ENCODE peak calls at places on chromosomes 6 and 20, in seven cellular contexts. O is H9, N is neuronal stem cell, R is mesendoderm, P is mesenchymal stem cell, Q is IMR-90, L is trophoblast cell. Y is an unnamed sample. For H3K79me1, the result is how much of the 10 kb centered on the place peaks cover.

GRCh38 chr20:33672426-33673114 is 1.7 kb downstream of the NECAB3 start:
- DNase-seq in O (no peak), L (no peak), N (no peak), Q (no peak), R (no peak), P (peak), Y (no peak)

GRCh38 chr6:87789198-87789899 is 87.3 kb upstream of the AKIRIN2 start:
- DNase-seq in Q (peak), N (no peak), P (peak), R (peak), L (peak), O (no peak), Y (no peak)

GRCh38 chr20:59077705-59078104 is 35.1 kb upstream of the PRELID3B start:
- DNase-seq in L (no peak), O (no peak), P (no peak), R (no peak), N (no peak), Q (no peak), Y (no peak)

GRCh38 chr20:23178806-23179205 is 92.7 kb upstream of the CD93 start:
- DNase-seq in P (peak), L (no peak), R (peak), Q (no peak), N (no peak), O (no peak), Y (no peak)

GRCh38 chr6:1286972-1287600 is 24.8 kb upstream of the FOXQ1 start:
- DNase-seq in N (no peak), R (no peak), P (peak), Q (peak), O (no peak), L (peak), Y (no peak)

GRCh38 chr6:20464847-20465246 is 63.2 kb downstream of the E2F3 start:
- DNase-seq in Q (no peak), P (no peak), O (no peak), L (no peak), N (no peak), R (no peak), Y (no peak)

GRCh38 chr20:59305898-59306640 is 5.7 kb downstream of the EDN3 start:
- DNase-seq in Q (no peak), L (no peak), O (no peak), N (no peak), R (no peak), P (no peak), Y (no peak)

GRCh38 chr6:35064508-35065440 is 76.4 kb downstream of the TCP11 start:
- DNase-seq in R (peak), Q (no peak), P (no peak), L (no peak), O (peak), N (no peak), Y (no peak)

GRCh38 chr6:75376347-75377024 is 91.9 kb upstream of the TMEM30A start:
- DNase-seq in N (no peak), Q (peak), P (peak), O (no peak), R (peak), L (peak), Y (no peak)

GRCh38 chr6:125293587-125293986 is 8.2 kb downstream of the HDDC2 start:
- DNase-seq in N (no peak), L (no peak), Q (no peak), R (no peak), O (no peak), P (no peak), Y (no peak)

DNA sequence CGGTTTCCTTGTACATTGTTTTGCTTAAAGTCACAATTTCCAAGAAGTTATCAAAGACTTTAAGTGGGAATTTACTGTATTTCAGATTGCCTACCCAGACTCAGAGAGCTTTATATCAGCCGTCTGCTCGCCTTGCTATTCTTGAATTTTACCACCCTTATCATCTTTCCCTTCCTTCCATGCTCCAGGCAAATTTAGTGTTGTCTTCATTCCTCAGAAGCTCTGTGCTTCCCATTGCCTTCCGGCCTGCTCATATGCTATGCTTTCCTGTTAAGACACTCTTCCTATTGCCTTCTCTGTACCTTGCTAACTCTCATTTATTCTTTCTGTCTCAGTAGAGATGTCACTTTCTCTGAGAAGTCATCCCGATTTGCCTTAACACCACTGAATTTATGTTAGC is 52.1 kb downstream of the CD2AP start:
- DNase-seq in L (peak), N (no peak), O (no peak), Q (no peak), P (no peak), R (peak), Y (no peak)
- H3K79me1 ChIP-seq in L (under half), N (under half), O (under half), Q (under half), P (under half), R (under half), Y (under half)

DNA sequence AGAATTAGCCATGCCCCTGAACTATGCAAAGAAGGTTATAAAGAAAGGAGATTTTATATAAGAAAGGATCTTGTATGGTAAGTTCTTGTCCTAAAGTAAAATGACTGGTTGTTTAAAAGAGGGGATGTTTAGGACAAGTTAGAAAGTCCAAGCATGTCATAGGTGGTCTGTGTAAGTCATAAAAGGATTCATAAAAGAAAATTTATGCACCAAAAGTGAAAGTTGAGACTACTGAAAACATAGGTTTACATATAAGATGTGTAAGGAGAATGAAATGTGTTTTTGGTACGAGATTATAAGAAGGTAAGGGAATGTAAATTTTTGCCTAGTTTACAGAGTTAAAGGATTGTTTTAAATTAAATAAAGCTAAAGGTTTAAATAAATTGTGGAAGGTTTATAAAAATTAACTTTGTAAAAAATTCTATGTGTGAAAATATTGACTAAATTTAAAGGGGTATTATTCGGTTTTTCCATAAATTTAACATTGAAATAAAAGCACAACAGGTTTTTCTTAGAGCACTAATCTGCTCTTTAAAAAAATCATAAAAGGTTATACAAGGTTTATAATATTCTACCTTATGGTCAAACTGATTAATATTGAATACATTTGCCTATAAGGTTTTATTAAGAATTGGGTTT is 93.6 kb upstream of the UST start:
- DNase-seq in P (no peak), O (no peak), L (no peak), N (peak), Q (no peak), R (peak), Y (no peak)
- H3K79me1 ChIP-seq in P (under half), O (under half), L (under half), N (under half), Q (under half), R (under half), Y (under half)

GRCh38 chr6:147559016-147559415 is 50.5 kb downstream of the SAMD5 start:
- DNase-seq in Q (peak), N (no peak), L (no peak), P (no peak), R (no peak), O (no peak), Y (no peak)
- H3K79me1 ChIP-seq in Q (under half), N (under half), L (under half), P (under half), R (under half), O (under half), Y (under half)

GRCh38 chr20:3697588-3698235 is 14.7 kb downstream of the SIGLEC1 start:
- DNase-seq in P (no peak), L (peak), R (no peak), O (no peak), N (no peak), Q (no peak), Y (no peak)

GRCh38 chr20:3694864-3695263 is 13.1 kb upstream of the ADAM33 start:
- DNase-seq in Q (no peak), O (no peak), L (no peak), R (no peak), N (no peak), P (no peak), Y (no peak)

GRCh38 chr20:3698511-3699436 is 13.6 kb downstream of the SIGLEC1 start:
- DNase-seq in Q (no peak), R (no peak), N (no peak), P (no peak), L (no peak), O (peak), Y (no peak)

GRCh38 chr20:3696745-3697587 is 15.2 kb upstream of the ADAM33 start:
- DNase-seq in L (no peak), Q (no peak), P (no peak), O (peak), N (no peak), R (no peak), Y (no peak)

GRCh38 chr20:3696200-3696599 is 14.4 kb upstream of the ADAM33 start:
- DNase-seq in R (peak), Q (no peak), L (peak), N (no peak), O (no peak), P (no peak), Y (no peak)
- H3K79me1 ChIP-seq in R (under half), Q (under half), L (under half), N (under half), O (under half), P (under half), Y (under half)

DNA sequence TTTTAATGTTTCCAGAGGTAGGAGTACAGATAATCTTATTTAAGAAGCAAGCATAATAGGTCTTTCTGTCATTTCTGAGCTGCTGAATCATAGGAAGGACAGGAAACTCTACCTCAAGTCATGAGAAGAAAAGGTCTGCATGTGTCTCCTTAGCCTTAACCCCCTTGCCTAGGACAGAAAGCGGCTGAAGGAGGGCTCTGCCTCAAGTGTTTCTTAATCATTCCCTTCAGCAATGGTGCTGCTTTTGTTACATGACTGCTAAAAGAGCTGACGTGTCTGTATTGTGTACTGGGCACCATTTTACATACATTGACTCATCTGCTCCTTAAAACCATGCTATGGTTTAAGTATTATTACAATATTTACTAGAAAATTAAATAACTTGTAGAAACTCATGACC is 564.0 kb upstream of the AGPAT4 start:
- DNase-seq in L (peak), P (peak), Q (no peak), R (no peak), N (no peak), O (no peak), Y (no peak)
- H3K79me1 ChIP-seq in L (under half), P (under half), Q (under half), R (under half), N (under half), O (under half), Y (under half)

DNA sequence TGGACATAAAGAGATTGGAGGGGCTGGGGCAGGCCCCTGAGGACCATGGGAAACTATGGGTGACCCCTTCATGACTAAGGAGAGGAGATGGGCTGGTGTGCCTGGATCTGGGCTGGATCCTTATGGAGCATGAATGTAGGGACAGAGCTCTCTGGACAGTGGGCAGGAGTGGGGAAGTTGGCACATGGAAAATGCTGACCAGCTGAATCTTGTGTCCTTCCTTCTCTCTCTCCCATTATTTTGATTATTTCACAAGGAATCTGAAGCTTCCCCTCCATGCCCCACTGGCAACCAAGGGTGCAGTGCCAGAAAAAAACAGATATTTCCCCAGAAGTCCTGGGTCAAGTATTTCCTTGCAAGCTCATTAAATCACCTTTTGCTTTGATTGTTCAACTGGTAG is 175.2 kb downstream of the DHX35 start:
- DNase-seq in R (no peak), O (no peak), Q (no peak), L (no peak), P (no peak), N (no peak), Y (no peak)
- H3K79me1 ChIP-seq in R (under half), O (under half), Q (under half), L (under half), P (under half), N (under half), Y (under half)